ENCODE peak calls at places on chromosomes 5 and 9, in six cellular contexts. A, P, K, D, I and T are unnamed samples.

GRCh38 chr5:139180850-139181785 is 17.1 kb downstream of the SIL1 start:
- DNase-seq in D (no peak), P (no peak), K (no peak), A (no peak), I (no peak), T (no peak)

GRCh38 chr5:79697222-79698164 is 7.9 kb downstream of the CMYA5 start:
- DNase-seq in K (no peak), I (no peak), A (peak; percentile 84), P (no peak), D (no peak), T (peak; percentile 79)

GRCh38 chr5:135916638-135917263 is 21.1 kb upstream of the IL9 start:
- DNase-seq in K (no peak), D (no peak), P (no peak), I (no peak), A (no peak), T (no peak)

GRCh38 chr5:169201597-169201996 is 99.3 kb downstream of the SLIT3 start:
- DNase-seq in K (no peak), D (no peak), I (no peak), P (no peak), A (no peak), T (no peak)

GRCh38 chr5:816176-816575 is 31.6 kb upstream of the ZDHHC11B start:
- DNase-seq in P (no peak), A (no peak), I (no peak), K (no peak), D (no peak), T (no peak)

GRCh38 chr9:91781116-91781515 is 168.9 kb downstream of the ROR2 start:
- DNase-seq in K (no peak), A (no peak), I (no peak), D (no peak), P (no peak), T (no peak)

GRCh38 chr5:78896128-78896527 is 89.0 kb downstream of the ARSB start:
- DNase-seq in K (no peak), D (peak; percentile 67), A (no peak), P (no peak), I (no peak), T (no peak)

GRCh38 chr9:13791816-13792215 is 512.3 kb upstream of the MPDZ start:
- DNase-seq in K (no peak), P (no peak), A (no peak), D (no peak), I (no peak), T (no peak)

GRCh38 chr5:169545762-169546161 is 37.8 kb upstream of the SPDL1 start:
- DNase-seq in I (no peak), P (no peak), A (no peak), D (no peak), K (no peak), T (peak; percentile 59)

GRCh38 chr9:111349766-111350165 is 19.7 kb upstream of the OR2K2 start:
- DNase-seq in P (no peak), I (no peak), K (no peak), D (no peak), A (no peak), T (no peak)

GRCh38 chr5:135826994-135827671 is 7.3 kb upstream of the SLC25A48 start:
- DNase-seq in K (no peak), P (no peak), D (no peak), I (no peak), A (no peak), T (peak; percentile 57)

GRCh38 chr5:29262683-29263082 is 1930.8 kb upstream of the CDH6 start:
- DNase-seq in I (no peak), D (no peak), K (no peak), A (peak; percentile 68), P (no peak), T (no peak)

GRCh38 chr5:372911-373709 is 51.6 kb downstream of the AHRR start:
- DNase-seq in K (peak; percentile 45), P (peak; percentile 42), A (no peak), D (no peak), I (peak; percentile 29), T (peak; percentile 86)

GRCh38 chr9:131762356-131762932 is 22.6 kb upstream of the RAPGEF1 start:
- DNase-seq in P (peak; percentile 82), A (no peak), K (peak; percentile 80), I (peak; percentile 87), D (no peak), T (peak; percentile 97)

GRCh38 chr9:104743377-104743985 is 4.0 kb upstream of the NIPSNAP3A start:
- DNase-seq in K (no peak), P (no peak), I (no peak), D (peak; percentile 21), A (peak; percentile 55), T (no peak)

GRCh38 chr5:168793844-168794837 is 215.0 kb upstream of the PANK3 start:
- DNase-seq in I (peak; percentile 35), A (no peak), K (peak; percentile 88), D (no peak), P (no peak), T (peak; percentile 90)

GRCh38 chr9:92294297-92294676 is 790 bp upstream of the IARS1 start:
- DNase-seq in P (no peak), I (no peak), A (no peak), D (no peak), K (no peak), T (no peak)

GRCh38 chr5:76585783-76586217 is 37.4 kb downstream of the F2RL2 start:
- DNase-seq in D (no peak), A (no peak), K (no peak), P (no peak), I (no peak), T (no peak)

GRCh38 chr5:68376931-68377330 is 161.4 kb downstream of the PIK3R1 start:
- DNase-seq in K (no peak), I (no peak), P (no peak), D (peak; percentile 2), A (no peak), T (no peak)

GRCh38 chr9:106307670-106308069 is 555.3 kb upstream of the ZNF462 start:
- DNase-seq in A (no peak), D (no peak), I (no peak), P (no peak), K (no peak), T (no peak)

GRCh38 chr5:56494300-56494704 is 261.2 kb upstream of the ANKRD55 start:
- DNase-seq in I (no peak), A (no peak), K (no peak), D (no peak), P (no peak), T (no peak)

GRCh38 chr5:56498759-56499395 is 265.7 kb upstream of the ANKRD55 start:
- DNase-seq in I (no peak), A (no peak), K (no peak), P (no peak), D (no peak), T (no peak)

GRCh38 chr5:56499877-56500276 is 266.7 kb upstream of the ANKRD55 start:
- DNase-seq in I (no peak), P (no peak), K (no peak), A (no peak), D (no peak), T (no peak)

GRCh38 chr5:56493751-56494150 is 260.6 kb upstream of the ANKRD55 start:
- DNase-seq in P (no peak), A (no peak), K (no peak), I (no peak), D (no peak), T (no peak)

DNA sequence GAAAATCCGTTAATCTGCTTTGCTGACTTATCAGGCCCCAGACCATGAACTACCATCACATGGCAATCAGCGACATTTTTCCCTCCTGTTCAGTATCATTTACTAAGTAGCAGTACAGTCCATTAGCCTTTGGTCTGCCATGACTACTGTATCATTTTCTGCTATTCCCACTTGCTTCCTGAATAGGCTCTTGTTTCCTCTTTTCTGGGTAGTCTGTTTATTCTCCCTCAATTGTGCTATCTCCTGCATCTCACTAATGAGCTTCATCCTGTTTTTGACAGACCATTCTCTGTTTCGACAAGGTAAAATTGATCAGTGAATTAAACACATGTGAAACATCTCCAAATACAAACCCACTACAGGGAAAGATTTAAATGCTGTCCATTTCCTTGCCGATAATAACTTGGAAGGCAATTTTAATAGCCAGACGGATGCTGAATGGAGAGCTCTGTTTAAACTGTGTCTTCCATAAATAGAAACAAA is 263.5 kb upstream of the ANKRD55 start:
- DNase-seq in P (no peak), I (no peak), K (no peak), A (no peak), D (no peak), T (no peak)
- H3K9me3 ChIP-seq in P (no peaks in the 10 kb centered on the region), I (no peaks in the 10 kb centered on the region), K (no peaks in the 10 kb centered on the region), A (no peaks in the 10 kb centered on the region), D (peaks cover 5% of the 10 kb centered on the region), T (no peaks in the 10 kb centered on the region)

DNA sequence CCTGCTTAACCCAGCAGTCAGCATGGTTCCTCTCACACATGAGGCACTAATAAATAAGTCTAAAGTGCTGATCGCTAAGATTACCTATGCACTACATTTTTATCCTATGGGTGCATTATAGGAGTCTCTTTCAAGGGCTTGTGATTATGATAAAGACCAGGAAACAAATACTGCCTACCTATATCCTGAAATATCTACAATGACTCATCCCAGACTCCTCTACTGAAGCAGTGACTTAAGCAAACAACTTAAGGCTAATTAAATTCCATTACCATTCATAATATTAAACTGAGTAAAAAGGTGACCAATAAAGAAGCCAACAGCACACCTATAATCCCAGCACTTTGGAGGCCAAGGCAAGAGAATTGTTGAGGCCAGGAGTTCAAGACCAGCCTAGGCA is 338.4 kb downstream of the DNAH5 start:
- DNase-seq in I (no peak), P (no peak), K (no peak), A (peak; percentile 95), D (no peak), T (no peak)
- H3K9me3 ChIP-seq in I (no peaks in the 10 kb centered on the region), P (no peaks in the 10 kb centered on the region), K (peaks cover 3% of the 10 kb centered on the region), A (peaks cover 10% of the 10 kb centered on the region), D (no peaks in the 10 kb centered on the region), T (no peaks in the 10 kb centered on the region)

DNA sequence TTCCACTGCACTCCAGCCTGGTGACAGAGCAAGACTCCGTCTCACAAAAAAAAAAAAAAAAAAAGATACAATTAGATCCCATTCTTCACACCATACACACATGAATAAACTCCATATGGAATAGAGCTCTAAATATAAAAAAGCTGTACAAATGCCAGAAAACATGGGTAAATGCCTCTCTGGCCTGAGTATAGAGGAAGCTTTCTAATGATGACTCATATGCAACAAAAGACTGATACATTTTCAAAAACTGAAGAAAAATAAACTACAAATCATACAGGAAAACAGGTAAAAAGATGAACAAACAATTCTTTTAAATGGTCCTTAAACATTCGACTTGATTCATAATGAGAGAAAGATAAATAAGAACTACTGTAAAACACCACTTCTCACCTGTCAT is 8.6 kb downstream of the ZFP62 start:
- DNase-seq in A (no peak), I (no peak), K (no peak), D (no peak), P (no peak), T (no peak)
- H3K9me3 ChIP-seq in A (peaks cover 67% of the 10 kb centered on the region), I (peaks cover 4% of the 10 kb centered on the region), K (peaks cover 12% of the 10 kb centered on the region), D (peaks cover 29% of the 10 kb centered on the region), P (peaks cover 2% of the 10 kb centered on the region), T (peaks cover 36% of the 10 kb centered on the region)

GRCh38 chr5:178417391-178417811 is 172.8 kb downstream of the COL23A1 start:
- DNase-seq in A (no peak), I (no peak), K (no peak), D (no peak), P (peak; percentile 7), T (peak; percentile 36)

GRCh38 chr5:178419196-178419595 is 171.0 kb downstream of the COL23A1 start:
- DNase-seq in K (peak; percentile 22), I (no peak), P (peak; percentile 19), A (no peak), D (no peak), T (peak; percentile 36)

GRCh38 chr5:178416919-178417318 is 173.3 kb downstream of the COL23A1 start:
- DNase-seq in I (no peak), D (no peak), P (no peak), K (peak; percentile 11), A (no peak), T (peak; percentile 92)

GRCh38 chr5:178418471-178419010 is 171.7 kb downstream of the COL23A1 start:
- DNase-seq in A (no peak), K (peak; percentile 15), D (no peak), I (no peak), P (peak; percentile 9), T (peak; percentile 58)

GRCh38 chr5:178418031-178418430 is 172.2 kb downstream of the COL23A1 start:
- DNase-seq in D (no peak), I (no peak), P (no peak), A (no peak), K (no peak), T (peak; percentile 73)
- H3K9me3 ChIP-seq in D (peaks cover 36% of the 10 kb centered on the region), I (no peaks in the 10 kb centered on the region), P (no peaks in the 10 kb centered on the region), A (no peaks in the 10 kb centered on the region), K (no peaks in the 10 kb centered on the region), T (no peaks in the 10 kb centered on the region)